ENCODE peak calls at places on chromosomes 1 and 21, in five cellular contexts. One of them, this sample, is unnamed.

GRCh38 chr1:162688521-162688920 is 56.3 kb downstream of the DDR2 start:
- DNase-seq in A673: no peak
- DNase-seq in tibial nerve: no peak
- DNase-seq in breast epithelium: no peak
- DNase-seq in pancreas: no peak
- DNase-seq in this sample: no peak

GRCh38 chr1:115596080-115596795 is 45.5 kb upstream of the VANGL1 start:
- DNase-seq in A673: no peak
- DNase-seq in tibial nerve: no peak
- DNase-seq in breast epithelium: no peak
- DNase-seq in pancreas: no peak
- DNase-seq in this sample: no peak

GRCh38 chr1:64505232-64505943 is 35.5 kb downstream of the CACHD1 start:
- DNase-seq in A673: no peak
- DNase-seq in tibial nerve: no peak
- DNase-seq in breast epithelium: no peak
- DNase-seq in pancreas: peak; percentile 59
- DNase-seq in this sample: peak; percentile 47

GRCh38 chr21:17660449-17660848 is 47.7 kb upstream of the BTG3 start:
- DNase-seq in breast epithelium: no peak
- DNase-seq in tibial nerve: no peak
- DNase-seq in A673: peak; percentile 24
- DNase-seq in pancreas: no peak
- DNase-seq in this sample: no peak

GRCh38 chr1:184610872-184611614 is 143.6 kb downstream of the EDEM3 start:
- DNase-seq in A673: peak; percentile 59
- DNase-seq in pancreas: no peak
- DNase-seq in tibial nerve: no peak
- DNase-seq in breast epithelium: no peak
- DNase-seq in this sample: no peak

GRCh38 chr1:119475866-119476439 is 31.1 kb upstream of the HSD3B1 start:
- DNase-seq in tibial nerve: peak; percentile 20
- DNase-seq in A673: peak; percentile 56
- DNase-seq in pancreas: peak; percentile 72
- DNase-seq in breast epithelium: peak; percentile 50
- DNase-seq in this sample: no peak

GRCh38 chr1:156241311-156241811 is 623 bp upstream of the BGLAP start:
- DNase-seq in tibial nerve: no peak
- DNase-seq in A673: no peak
- DNase-seq in breast epithelium: no peak
- DNase-seq in pancreas: no peak
- DNase-seq in this sample: no peak

GRCh38 chr1:231163831-231164427 is 2.1 kb downstream of the TRIM67 start:
- DNase-seq in breast epithelium: no peak
- DNase-seq in pancreas: no peak
- DNase-seq in tibial nerve: no peak
- DNase-seq in A673: no peak
- DNase-seq in this sample: no peak

GRCh38 chr1:206923961-206924548 is 2.3 kb upstream of the FCMR start:
- DNase-seq in breast epithelium: no peak
- DNase-seq in tibial nerve: no peak
- DNase-seq in pancreas: no peak
- DNase-seq in A673: no peak
- DNase-seq in this sample: no peak

GRCh38 chr1:45148209-45148608 is 58.2 kb downstream of the ZSWIM5 start:
- DNase-seq in pancreas: no peak
- DNase-seq in breast epithelium: no peak
- DNase-seq in A673: no peak
- DNase-seq in tibial nerve: no peak
- DNase-seq in this sample: no peak

GRCh38 chr1:93114403-93114802 is 35.3 kb downstream of the MTF2 start:
- DNase-seq in tibial nerve: no peak
- DNase-seq in A673: no peak
- DNase-seq in breast epithelium: no peak
- DNase-seq in pancreas: no peak
- DNase-seq in this sample: no peak

GRCh38 chr1:193905288-193906085 is 719.1 kb upstream of the B3GALT2 start:
- DNase-seq in breast epithelium: no peak
- DNase-seq in A673: no peak
- DNase-seq in pancreas: no peak
- DNase-seq in tibial nerve: no peak
- DNase-seq in this sample: no peak

GRCh38 chr21:17931080-17931479 is 111.9 kb upstream of the C21orf91 start:
- DNase-seq in breast epithelium: no peak
- DNase-seq in A673: peak; percentile 24
- DNase-seq in tibial nerve: no peak
- DNase-seq in pancreas: no peak
- DNase-seq in this sample: no peak

GRCh38 chr21:31667141-31667540 is 7.6 kb downstream of the SOD1 start:
- DNase-seq in A673: no peak
- DNase-seq in tibial nerve: no peak
- DNase-seq in pancreas: no peak
- DNase-seq in breast epithelium: no peak
- DNase-seq in this sample: no peak

GRCh38 chr1:192066202-192066601 is 92.1 kb upstream of the RGS18 start:
- DNase-seq in pancreas: no peak
- DNase-seq in A673: no peak
- DNase-seq in tibial nerve: no peak
- DNase-seq in breast epithelium: no peak
- DNase-seq in this sample: no peak

GRCh38 chr21:42624095-42624830 is 29.2 kb upstream of the PDE9A start:
- DNase-seq in A673: no peak
- DNase-seq in tibial nerve: no peak
- DNase-seq in pancreas: no peak
- DNase-seq in breast epithelium: no peak
- DNase-seq in this sample: no peak

GRCh38 chr1:14689996-14690614 is 91.6 kb downstream of the KAZN start:
- DNase-seq in A673: no peak
- DNase-seq in tibial nerve: no peak
- DNase-seq in breast epithelium: no peak
- DNase-seq in pancreas: no peak
- DNase-seq in this sample: no peak

GRCh38 chr1:228830954-228831481 is 95.7 kb downstream of the RHOU start:
- DNase-seq in tibial nerve: no peak
- DNase-seq in pancreas: peak; percentile 44
- DNase-seq in breast epithelium: peak; percentile 75
- DNase-seq in A673: no peak
- DNase-seq in this sample: no peak

GRCh38 chr21:43719748-43720538 is 1.0 kb downstream of the PDXK start:
- DNase-seq in tibial nerve: no peak
- DNase-seq in A673: no peak
- DNase-seq in pancreas: peak; percentile 66
- DNase-seq in breast epithelium: no peak
- DNase-seq in this sample: no peak

GRCh38 chr21:43717967-43718871 is 710 bp upstream of the PDXK start:
- DNase-seq in A673: no peak
- DNase-seq in breast epithelium: no peak
- DNase-seq in tibial nerve: no peak
- DNase-seq in pancreas: peak; percentile 62
- DNase-seq in this sample: no peak

GRCh38 chr21:43716376-43717165 is 2.4 kb upstream of the PDXK start:
- DNase-seq in pancreas: no peak
- DNase-seq in breast epithelium: no peak
- DNase-seq in tibial nerve: no peak
- DNase-seq in A673: no peak
- DNase-seq in this sample: no peak

GRCh38 chr21:43718872-43719747 is at the start of gene PDXK:
- DNase-seq in A673: peak; percentile 84
- DNase-seq in pancreas: peak; percentile 90
- DNase-seq in tibial nerve: peak; percentile 71
- DNase-seq in breast epithelium: peak; percentile 76
- DNase-seq in this sample: peak; percentile 65

DNA sequence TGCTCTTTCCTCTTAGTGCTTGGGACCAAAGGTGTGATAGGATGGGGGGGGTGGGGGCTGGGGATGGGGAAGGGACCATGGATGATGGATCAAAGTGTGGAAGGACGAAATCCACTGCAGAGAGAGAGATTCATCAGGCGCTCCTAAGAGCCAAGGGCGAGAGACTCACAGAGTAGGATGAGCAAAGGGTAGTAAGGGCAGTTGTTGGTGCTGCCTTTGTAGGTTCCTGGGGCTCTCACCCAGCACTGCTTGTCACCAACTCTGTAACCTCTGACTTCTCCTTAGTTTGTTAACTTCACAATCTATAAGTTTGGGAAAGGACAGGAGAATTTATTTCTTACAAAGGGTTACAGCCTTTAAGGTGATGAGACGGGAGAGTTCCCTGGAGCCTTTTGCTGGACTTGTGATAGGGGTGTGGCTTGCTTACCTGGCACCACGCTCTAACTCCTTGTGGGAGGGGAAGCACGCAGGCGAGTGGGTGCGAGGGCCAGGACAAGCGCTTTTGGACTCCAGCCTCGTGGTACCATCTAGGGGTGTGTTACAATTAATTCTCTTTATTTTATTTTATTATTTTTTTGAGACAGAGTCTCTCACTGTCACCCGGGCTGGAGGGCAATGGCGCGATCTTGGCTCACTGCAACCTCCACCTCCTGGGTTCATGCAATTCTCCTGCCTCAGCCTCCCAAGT is 1.6 kb upstream of the PDXK start:
- DNase-seq in pancreas: no peak
- DNase-seq in A673: no peak
- DNase-seq in breast epithelium: no peak
- DNase-seq in tibial nerve: no peak
- DNase-seq in this sample: no peak
- H3K27ac ChIP-seq in pancreas: no peak overlapping the region
- H3K27ac ChIP-seq in A673: no peak overlapping the region
- H3K27ac ChIP-seq in breast epithelium: no peak overlapping the region
- H3K27ac ChIP-seq in tibial nerve: peak overlapping the region; percentile 13
- H3K27ac ChIP-seq in this sample: no peak overlapping the region

DNA sequence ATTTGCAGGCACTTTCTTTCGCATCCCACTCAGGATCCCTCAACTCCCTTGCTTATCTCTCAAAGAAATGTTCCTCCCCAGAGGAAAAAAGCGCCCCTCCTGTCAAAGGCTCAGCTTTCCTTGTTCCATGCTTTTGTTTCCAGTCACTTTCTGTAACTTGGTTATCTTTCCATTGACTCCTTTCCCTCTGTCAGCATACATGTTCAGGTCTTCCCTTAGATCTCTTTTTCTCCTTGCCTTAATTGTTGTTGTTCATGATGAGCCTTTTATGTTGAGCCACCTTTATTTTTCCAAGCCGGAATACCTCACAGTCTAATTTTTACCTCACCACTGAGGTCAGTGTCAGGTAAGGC is 46.5 kb upstream of the PODN start:
- DNase-seq in pancreas: no peak
- DNase-seq in A673: no peak
- DNase-seq in tibial nerve: no peak
- DNase-seq in breast epithelium: no peak
- DNase-seq in this sample: no peak
- H3K9me3 ChIP-seq in pancreas: no peaks in the 10 kb centered on the region
- H3K9me3 ChIP-seq in A673: no peaks in the 10 kb centered on the region
- H3K9me3 ChIP-seq in tibial nerve: no peaks in the 10 kb centered on the region
- H3K9me3 ChIP-seq in breast epithelium: no peaks in the 10 kb centered on the region
- H3K9me3 ChIP-seq in this sample: no peaks in the 10 kb centered on the region

GRCh38 chr1:52141513-52142219 is at the start of gene ZFYVE9:
- DNase-seq in tibial nerve: peak; percentile 36
- DNase-seq in pancreas: peak; percentile 82
- DNase-seq in A673: peak; percentile 90
- DNase-seq in breast epithelium: peak; percentile 33
- DNase-seq in this sample: peak; percentile 68

GRCh38 chr1:52139817-52140540 is 1.9 kb upstream of the ZFYVE9 start:
- DNase-seq in breast epithelium: no peak
- DNase-seq in tibial nerve: no peak
- DNase-seq in pancreas: no peak
- DNase-seq in A673: peak; percentile 64
- DNase-seq in this sample: no peak

GRCh38 chr1:52140633-52141512 is 1.0 kb upstream of the ZFYVE9 start:
- DNase-seq in pancreas: no peak
- DNase-seq in tibial nerve: no peak
- DNase-seq in A673: no peak
- DNase-seq in breast epithelium: no peak
- DNase-seq in this sample: no peak

GRCh38 chr1:52145137-52145536 is 3.2 kb downstream of the ZFYVE9 start:
- DNase-seq in pancreas: no peak
- DNase-seq in breast epithelium: no peak
- DNase-seq in tibial nerve: no peak
- DNase-seq in A673: no peak
- DNase-seq in this sample: no peak

GRCh38 chr1:52142220-52143153 is 598 bp downstream of the ZFYVE9 start:
- DNase-seq in A673: peak; percentile 73
- DNase-seq in breast epithelium: peak; percentile 19
- DNase-seq in tibial nerve: peak; percentile 19
- DNase-seq in pancreas: peak; percentile 43
- DNase-seq in this sample: peak; percentile 8
- TF ChIP-seq CTCF in A673: peak; percentile 7
- TF ChIP-seq CTCF in breast epithelium: no peak
- TF ChIP-seq CTCF in tibial nerve: peak; percentile 69
- TF ChIP-seq CTCF in pancreas: no peak
- TF ChIP-seq CTCF in this sample: no peak

GRCh38 chr1:149879556-149879955 is 19.8 kb upstream of the BOLA1 start:
- DNase-seq in tibial nerve: no peak
- DNase-seq in A673: no peak
- DNase-seq in breast epithelium: no peak
- DNase-seq in pancreas: no peak
- DNase-seq in this sample: no peak
- H3K27ac ChIP-seq in tibial nerve: no peak overlapping the region
- H3K27ac ChIP-seq in A673: no peak overlapping the region
- H3K27ac ChIP-seq in breast epithelium: no peak overlapping the region
- H3K27ac ChIP-seq in pancreas: no peak overlapping the region
- H3K27ac ChIP-seq in this sample: peak overlapping the region; percentile 22

GRCh38 chr1:50354813-50355212 is 68.4 kb downstream of the DMRTA2 start:
- DNase-seq in tibial nerve: no peak
- DNase-seq in breast epithelium: no peak
- DNase-seq in pancreas: no peak
- DNase-seq in A673: no peak
- DNase-seq in this sample: no peak

GRCh38 chr1:50357186-50357585 is 66.1 kb downstream of the DMRTA2 start:
- DNase-seq in tibial nerve: no peak
- DNase-seq in pancreas: no peak
- DNase-seq in breast epithelium: no peak
- DNase-seq in A673: no peak
- DNase-seq in this sample: no peak

DNA sequence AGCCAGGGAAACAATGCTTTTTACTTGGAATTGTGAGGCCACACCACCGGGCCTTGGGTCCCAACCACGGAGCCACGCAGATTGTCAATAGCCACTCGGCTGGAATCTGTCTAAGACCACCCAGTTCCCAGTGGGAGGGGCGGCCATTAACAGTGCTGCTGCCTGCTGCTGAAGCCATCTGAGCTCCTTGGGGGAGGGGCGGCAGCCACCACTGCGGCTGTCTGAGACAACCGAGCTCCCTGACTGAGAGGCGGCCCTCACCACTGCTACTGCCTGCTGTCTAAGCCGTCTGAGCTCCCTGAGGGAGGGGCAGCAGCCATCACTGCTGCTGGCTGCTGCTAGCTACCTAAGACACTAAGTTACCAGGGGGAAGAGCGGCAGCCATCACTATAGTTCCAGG is 64.3 kb downstream of the DMRTA2 start:
- DNase-seq in breast epithelium: no peak
- DNase-seq in pancreas: no peak
- DNase-seq in A673: no peak
- DNase-seq in tibial nerve: no peak
- DNase-seq in this sample: no peak
- H3K9me3 ChIP-seq in breast epithelium: no peaks in the 10 kb centered on the region
- H3K9me3 ChIP-seq in pancreas: no peaks in the 10 kb centered on the region
- H3K9me3 ChIP-seq in A673: no peaks in the 10 kb centered on the region
- H3K9me3 ChIP-seq in tibial nerve: peaks cover 27% of the 10 kb centered on the region
- H3K9me3 ChIP-seq in this sample: no peaks in the 10 kb centered on the region

This sample was measured in CD4-positive, alpha-beta T cell.